ENCODE peak calls at places on chromosomes 11 and 22, in nine cellular contexts. One of them, this sample, is unnamed.

GRCh38 chr22:19492504-19493174 is 12.9 kb downstream of the CDC45 start:
- DNase-seq in uterus: no peak
- DNase-seq in fibroblast of the aortic adventitia: no peak
- DNase-seq in nephron progenitor cell: no peak
- DNase-seq in brain microvascular endothelial cell: no peak
- DNase-seq in HFF-Myc: no peak
- DNase-seq in WTC11: no peak
- DNase-seq in HFFc6: no peak
- DNase-seq in breast epithelium: no peak
- DNase-seq in this sample: no peak

GRCh38 chr11:133228406-133229330 is 303.6 kb downstream of the OPCML start:
- DNase-seq in uterus: no peak
- DNase-seq in fibroblast of the aortic adventitia: no peak
- DNase-seq in nephron progenitor cell: peak; percentile 54
- DNase-seq in brain microvascular endothelial cell: no peak
- DNase-seq in HFF-Myc: no peak
- DNase-seq in WTC11: peak; percentile 82
- DNase-seq in HFFc6: no peak
- DNase-seq in breast epithelium: no peak
- DNase-seq in this sample: peak; percentile 67

GRCh38 chr11:78853521-78853920 is 278.9 kb upstream of the NARS2 start:
- DNase-seq in uterus: no peak
- DNase-seq in fibroblast of the aortic adventitia: no peak
- DNase-seq in nephron progenitor cell: no peak
- DNase-seq in brain microvascular endothelial cell: no peak
- DNase-seq in HFF-Myc: no peak
- DNase-seq in WTC11: no peak
- DNase-seq in HFFc6: no peak
- DNase-seq in breast epithelium: no peak
- DNase-seq in this sample: no peak

GRCh38 chr11:120883404-120884135 is 140.3 kb upstream of the TBCEL start:
- DNase-seq in uterus: peak; percentile 28
- DNase-seq in fibroblast of the aortic adventitia: peak; percentile 79
- DNase-seq in nephron progenitor cell: no peak
- DNase-seq in brain microvascular endothelial cell: no peak
- DNase-seq in HFF-Myc: no peak
- DNase-seq in WTC11: no peak
- DNase-seq in HFFc6: peak; percentile 28
- DNase-seq in breast epithelium: no peak
- DNase-seq in this sample: no peak

GRCh38 chr11:107565219-107565937 is at the start of gene ALKBH8:
- DNase-seq in uterus: peak; percentile 65
- DNase-seq in fibroblast of the aortic adventitia: peak; percentile 63
- DNase-seq in nephron progenitor cell: peak; percentile 77
- DNase-seq in brain microvascular endothelial cell: peak; percentile 74
- DNase-seq in HFF-Myc: no peak
- DNase-seq in WTC11: peak; percentile 73
- DNase-seq in HFFc6: peak; percentile 69
- DNase-seq in breast epithelium: peak; percentile 48
- DNase-seq in this sample: peak; percentile 84

GRCh38 chr11:12997168-12997567 is 11.9 kb upstream of the RASSF10 start:
- DNase-seq in uterus: no peak
- DNase-seq in fibroblast of the aortic adventitia: no peak
- DNase-seq in nephron progenitor cell: no peak
- DNase-seq in brain microvascular endothelial cell: no peak
- DNase-seq in HFF-Myc: no peak
- DNase-seq in WTC11: no peak
- DNase-seq in HFFc6: no peak
- DNase-seq in breast epithelium: no peak
- DNase-seq in this sample: no peak

GRCh38 chr11:65862941-65863888 is 3.0 kb downstream of the MUS81 start:
- DNase-seq in uterus: peak; percentile 35
- DNase-seq in fibroblast of the aortic adventitia: no peak
- DNase-seq in nephron progenitor cell: no peak
- DNase-seq in brain microvascular endothelial cell: no peak
- DNase-seq in HFF-Myc: no peak
- DNase-seq in WTC11: no peak
- DNase-seq in HFFc6: no peak
- DNase-seq in breast epithelium: no peak
- DNase-seq in this sample: no peak

GRCh38 chr11:48538991-48539390 is 50.4 kb downstream of the OR4A47 start:
- DNase-seq in uterus: no peak
- DNase-seq in fibroblast of the aortic adventitia: no peak
- DNase-seq in nephron progenitor cell: no peak
- DNase-seq in brain microvascular endothelial cell: no peak
- DNase-seq in HFF-Myc: no peak
- DNase-seq in WTC11: no peak
- DNase-seq in HFFc6: no peak
- DNase-seq in breast epithelium: no peak
- DNase-seq in this sample: no peak

GRCh38 chr11:107591098-107591445 is at the start of gene ELMOD1:
- DNase-seq in uterus: peak; percentile 39
- DNase-seq in fibroblast of the aortic adventitia: no peak
- DNase-seq in nephron progenitor cell: peak; percentile 89
- DNase-seq in brain microvascular endothelial cell: peak; percentile 24
- DNase-seq in HFF-Myc: no peak
- DNase-seq in WTC11: peak; percentile 67
- DNase-seq in HFFc6: peak; percentile 18
- DNase-seq in breast epithelium: no peak
- DNase-seq in this sample: peak; percentile 83

GRCh38 chr11:99952816-99953215 is 734.3 kb upstream of the ARHGAP42 start:
- DNase-seq in uterus: no peak
- DNase-seq in fibroblast of the aortic adventitia: no peak
- DNase-seq in nephron progenitor cell: no peak
- DNase-seq in brain microvascular endothelial cell: peak; percentile 43
- DNase-seq in HFF-Myc: no peak
- DNase-seq in WTC11: no peak
- DNase-seq in HFFc6: no peak
- DNase-seq in breast epithelium: no peak
- DNase-seq in this sample: no peak

GRCh38 chr11:10267821-10268220 is 26.2 kb downstream of the SBF2 start:
- DNase-seq in uterus: no peak
- DNase-seq in fibroblast of the aortic adventitia: no peak
- DNase-seq in nephron progenitor cell: no peak
- DNase-seq in brain microvascular endothelial cell: no peak
- DNase-seq in HFF-Myc: no peak
- DNase-seq in WTC11: no peak
- DNase-seq in HFFc6: no peak
- DNase-seq in breast epithelium: no peak
- DNase-seq in this sample: no peak

GRCh38 chr11:62193954-62194353 is 3.9 kb downstream of the SCGB1D1 start:
- DNase-seq in uterus: no peak
- DNase-seq in fibroblast of the aortic adventitia: no peak
- DNase-seq in nephron progenitor cell: peak; percentile 54
- DNase-seq in brain microvascular endothelial cell: no peak
- DNase-seq in HFF-Myc: no peak
- DNase-seq in WTC11: peak; percentile 51
- DNase-seq in HFFc6: no peak
- DNase-seq in breast epithelium: no peak
- DNase-seq in this sample: no peak
- TF ChIP-seq CTCF in uterus: no peak
- TF ChIP-seq CTCF in fibroblast of the aortic adventitia: no peak
- TF ChIP-seq CTCF in nephron progenitor cell: no peak
- TF ChIP-seq CTCF in brain microvascular endothelial cell: no peak
- TF ChIP-seq CTCF in HFF-Myc: no peak
- TF ChIP-seq CTCF in WTC11: no peak
- TF ChIP-seq CTCF in HFFc6: no peak
- TF ChIP-seq CTCF in breast epithelium: no peak
- TF ChIP-seq CTCF in this sample: no peak

DNA sequence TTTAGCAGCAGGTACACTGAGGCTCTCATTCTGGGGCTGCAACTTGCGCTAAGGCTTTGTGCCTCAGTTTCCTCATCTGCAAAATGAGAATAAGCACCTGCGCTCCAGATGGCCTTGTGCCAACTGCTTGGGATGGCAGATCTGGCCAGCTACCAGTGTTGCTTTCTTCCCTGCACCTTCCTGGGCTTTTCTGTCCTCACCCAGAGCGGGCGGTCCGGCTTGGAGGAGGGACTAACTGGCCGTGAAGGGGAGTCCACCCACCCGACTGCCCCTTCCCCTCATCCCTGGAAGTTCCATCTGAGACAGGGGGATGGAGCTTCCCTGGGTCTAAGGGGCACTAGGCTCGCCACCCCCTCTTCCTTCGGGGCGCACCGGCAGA is 3.5 kb downstream of the SLC16A8 start:
- DNase-seq in uterus: no peak
- DNase-seq in fibroblast of the aortic adventitia: no peak
- DNase-seq in nephron progenitor cell: no peak
- DNase-seq in brain microvascular endothelial cell: no peak
- DNase-seq in HFF-Myc: no peak
- DNase-seq in WTC11: no peak
- DNase-seq in HFFc6: no peak
- DNase-seq in breast epithelium: no peak
- DNase-seq in this sample: no peak
- TF ChIP-seq CTCF in uterus: no peak
- TF ChIP-seq CTCF in fibroblast of the aortic adventitia: no peak
- TF ChIP-seq CTCF in nephron progenitor cell: no peak
- TF ChIP-seq CTCF in brain microvascular endothelial cell: no peak
- TF ChIP-seq CTCF in HFF-Myc: no peak
- TF ChIP-seq CTCF in WTC11: no peak
- TF ChIP-seq CTCF in HFFc6: no peak
- TF ChIP-seq CTCF in breast epithelium: no peak
- TF ChIP-seq CTCF in this sample: no peak

GRCh38 chr11:80943226-80943625 is 1502.4 kb upstream of the TENM4 start:
- DNase-seq in uterus: no peak
- DNase-seq in fibroblast of the aortic adventitia: no peak
- DNase-seq in nephron progenitor cell: no peak
- DNase-seq in brain microvascular endothelial cell: no peak
- DNase-seq in HFF-Myc: no peak
- DNase-seq in WTC11: no peak
- DNase-seq in HFFc6: no peak
- DNase-seq in breast epithelium: no peak
- DNase-seq in this sample: no peak
- TF ChIP-seq CTCF in uterus: no peak
- TF ChIP-seq CTCF in fibroblast of the aortic adventitia: no peak
- TF ChIP-seq CTCF in nephron progenitor cell: no peak
- TF ChIP-seq CTCF in brain microvascular endothelial cell: no peak
- TF ChIP-seq CTCF in HFF-Myc: no peak
- TF ChIP-seq CTCF in WTC11: no peak
- TF ChIP-seq CTCF in HFFc6: no peak
- TF ChIP-seq CTCF in breast epithelium: no peak
- TF ChIP-seq CTCF in this sample: no peak

GRCh38 chr22:23270212-23270733 is 90.0 kb downstream of the BCR start:
- DNase-seq in uterus: no peak
- DNase-seq in fibroblast of the aortic adventitia: no peak
- DNase-seq in nephron progenitor cell: no peak
- DNase-seq in brain microvascular endothelial cell: no peak
- DNase-seq in HFF-Myc: no peak
- DNase-seq in WTC11: no peak
- DNase-seq in HFFc6: no peak
- DNase-seq in breast epithelium: no peak
- DNase-seq in this sample: no peak
- TF ChIP-seq CTCF in uterus: no peak
- TF ChIP-seq CTCF in fibroblast of the aortic adventitia: peak; percentile 29
- TF ChIP-seq CTCF in nephron progenitor cell: peak; percentile 11
- TF ChIP-seq CTCF in brain microvascular endothelial cell: peak; percentile 48
- TF ChIP-seq CTCF in HFF-Myc: peak; percentile 12
- TF ChIP-seq CTCF in WTC11: no peak
- TF ChIP-seq CTCF in HFFc6: peak; percentile 8
- TF ChIP-seq CTCF in breast epithelium: no peak
- TF ChIP-seq CTCF in this sample: no peak

GRCh38 chr11:69893631-69894030 is 74.4 kb upstream of the FGF3 start:
- DNase-seq in uterus: no peak
- DNase-seq in fibroblast of the aortic adventitia: no peak
- DNase-seq in nephron progenitor cell: no peak
- DNase-seq in brain microvascular endothelial cell: no peak
- DNase-seq in HFF-Myc: no peak
- DNase-seq in WTC11: peak; percentile 5
- DNase-seq in HFFc6: no peak
- DNase-seq in breast epithelium: no peak
- DNase-seq in this sample: peak; percentile 15

GRCh38 chr11:69892986-69893555 is 73.9 kb upstream of the FGF3 start:
- DNase-seq in uterus: no peak
- DNase-seq in fibroblast of the aortic adventitia: no peak
- DNase-seq in nephron progenitor cell: no peak
- DNase-seq in brain microvascular endothelial cell: no peak
- DNase-seq in HFF-Myc: no peak
- DNase-seq in WTC11: peak; percentile 8
- DNase-seq in HFFc6: no peak
- DNase-seq in breast epithelium: peak; percentile 47
- DNase-seq in this sample: peak; percentile 69

GRCh38 chr11:69890476-69890875 is 71.3 kb upstream of the FGF3 start:
- DNase-seq in uterus: no peak
- DNase-seq in fibroblast of the aortic adventitia: no peak
- DNase-seq in nephron progenitor cell: no peak
- DNase-seq in brain microvascular endothelial cell: no peak
- DNase-seq in HFF-Myc: no peak
- DNase-seq in WTC11: no peak
- DNase-seq in HFFc6: no peak
- DNase-seq in breast epithelium: no peak
- DNase-seq in this sample: peak; percentile 5

GRCh38 chr11:69891421-69892236 is 72.4 kb upstream of the FGF3 start:
- DNase-seq in uterus: no peak
- DNase-seq in fibroblast of the aortic adventitia: no peak
- DNase-seq in nephron progenitor cell: no peak
- DNase-seq in brain microvascular endothelial cell: no peak
- DNase-seq in HFF-Myc: no peak
- DNase-seq in WTC11: no peak
- DNase-seq in HFFc6: no peak
- DNase-seq in breast epithelium: peak; percentile 26
- DNase-seq in this sample: peak; percentile 8

GRCh38 chr11:69892237-69892985 is 73.2 kb upstream of the FGF3 start:
- DNase-seq in uterus: no peak
- DNase-seq in fibroblast of the aortic adventitia: no peak
- DNase-seq in nephron progenitor cell: no peak
- DNase-seq in brain microvascular endothelial cell: no peak
- DNase-seq in HFF-Myc: no peak
- DNase-seq in WTC11: peak; percentile 75
- DNase-seq in HFFc6: no peak
- DNase-seq in breast epithelium: no peak
- DNase-seq in this sample: peak; percentile 67
- TF ChIP-seq CTCF in uterus: no peak
- TF ChIP-seq CTCF in fibroblast of the aortic adventitia: no peak
- TF ChIP-seq CTCF in nephron progenitor cell: peak; percentile 28
- TF ChIP-seq CTCF in brain microvascular endothelial cell: peak; percentile 47
- TF ChIP-seq CTCF in HFF-Myc: peak; percentile 17
- TF ChIP-seq CTCF in WTC11: no peak
- TF ChIP-seq CTCF in HFFc6: peak; percentile 36
- TF ChIP-seq CTCF in breast epithelium: no peak
- TF ChIP-seq CTCF in this sample: peak; percentile 19

This sample was measured in glutamatergic neuron.